ENCODE peak calls at places on chromosomes 6 and 20, in four cellular contexts. S is ACHN, R is NCI-H460, M is fibroblast of the conjunctiva. U is an unnamed sample.

GRCh38 chr6:139961190-139961589 is 586.7 kb upstream of the CITED2 start:
- DNase-seq in S (no peak), M (no peak), R (no peak), U (no peak)

GRCh38 chr6:125154184-125155135 is 887 bp downstream of the TPD52L1 start:
- DNase-seq in M (no peak), S (peak), R (peak), U (no peak)

GRCh38 chr6:143236151-143236788 is 175.6 kb downstream of the AIG1 start:
- DNase-seq in R (no peak), S (no peak), M (no peak), U (no peak)

GRCh38 chr6:52337633-52338290 is 24.2 kb upstream of the PAQR8 start:
- DNase-seq in S (no peak), R (no peak), M (no peak), U (no peak)

GRCh38 chr6:124956018-124956417 is 6.2 kb upstream of the RNF217 start:
- DNase-seq in M (no peak), S (no peak), R (no peak), U (no peak)

GRCh38 chr20:61121661-61122060 is 130.4 kb upstream of the CDH4 start:
- DNase-seq in S (no peak), R (no peak), M (no peak), U (no peak)

GRCh38 chr6:153084393-153084792 is 46.7 kb downstream of the RGS17 start:
- DNase-seq in M (peak), S (no peak), R (no peak), U (no peak)

GRCh38 chr6:129730477-129731165 is 20.6 kb upstream of the ARHGAP18 start:
- DNase-seq in S (peak), M (no peak), R (peak), U (no peak)

GRCh38 chr6:10269814-10270472 is 144.9 kb downstream of the TFAP2A start:
- DNase-seq in R (no peak), M (no peak), S (peak), U (no peak)

GRCh38 chr6:37162740-37163139 is 7.2 kb upstream of the PIM1 start:
- DNase-seq in S (no peak), R (no peak), M (no peak), U (no peak)

GRCh38 chr6:71457883-71458282 is 169.3 kb downstream of the OGFRL1 start:
- DNase-seq in S (no peak), M (no peak), R (no peak), U (no peak)

GRCh38 chr20:10649817-10650200 is 24.0 kb downstream of the JAG1 start:
- DNase-seq in R (no peak), S (peak), M (no peak), U (no peak)

GRCh38 chr6:89298680-89299450 is 16.2 kb downstream of the GABRR2 start:
- DNase-seq in S (peak), R (peak), M (peak), U (peak)

GRCh38 chr6:47200536-47201334 is 109.0 kb downstream of the TNFRSF21 start:
- DNase-seq in M (no peak), S (peak), R (no peak), U (no peak)

GRCh38 chr6:53250761-53251672 is 97.7 kb downstream of the ELOVL5 start:
- DNase-seq in M (peak), R (no peak), S (no peak), U (no peak)

GRCh38 chr6:112802154-112802553 is 455.0 kb downstream of the RFPL4B start:
- DNase-seq in S (peak), R (no peak), M (peak), U (no peak)

GRCh38 chr20:23562721-23563342 is 5.5 kb downstream of the CST9L start:
- DNase-seq in M (no peak), S (no peak), R (no peak), U (no peak)

GRCh38 chr6:45436544-45437440 is 59.1 kb upstream of the SUPT3H start:
- DNase-seq in R (no peak), S (peak), M (no peak), U (no peak)

GRCh38 chr6:34416877-34417371 is 8.9 kb downstream of the RPS10 start:
- DNase-seq in R (no peak), S (no peak), M (no peak), U (no peak)

GRCh38 chr6:119865466-119866350 is 516.1 kb upstream of the MAN1A1 start:
- DNase-seq in R (no peak), S (no peak), M (no peak), U (no peak)

GRCh38 chr6:161228096-161228495 is 45.8 kb downstream of the AGPAT4 start:
- DNase-seq in S (no peak), M (no peak), R (no peak), U (no peak)

GRCh38 chr6:53048431-53049195 is 16.6 kb upstream of the FBXO9 start:
- DNase-seq in R (no peak), M (no peak), S (peak), U (peak)

GRCh38 chr6:27517928-27518787 is 45.3 kb upstream of the ZNF184 start:
- DNase-seq in R (no peak), M (no peak), S (peak), U (no peak)

GRCh38 chr6:109062756-109063352 is 31.8 kb downstream of the SESN1 start:
- DNase-seq in S (no peak), R (no peak), M (no peak), U (no peak)

GRCh38 chr6:48658910-48659309 is 547.9 kb upstream of the PTCHD4 start:
- DNase-seq in M (no peak), R (no peak), S (no peak), U (no peak)